ENCODE peak calls at places on chromosomes 5 and 9, in nine cellular contexts. J is H1, E is A549, G is spleen, T is upper lobe of left lung, K is suprapubic skin, P is stomach, V is prostate gland, Y is Peyer's patch. C is an unnamed sample.
A peak's percentile ranks its signal among the peaks of the same experiment; 100 is the strongest.

GRCh38 chr5:120405291-120405864 is 58.7 kb upstream of the PRR16 start:
- DNase-seq in J (no peak), E (no peak), G (no peak), T (no peak), K (no peak), P (no peak), V (no peak), Y (no peak), C (no peak)

GRCh38 chr5:180910182-180910581 is 11.2 kb downstream of the BTNL8 start:
- DNase-seq in J (no peak), E (no peak), G (no peak), T (no peak), K (no peak), P (no peak), V (no peak), Y (no peak), C (no peak)

GRCh38 chr9:119365291-119366027 is 3.8 kb downstream of the BRINP1 start:
- DNase-seq in J (peak; percentile 79), E (peak; percentile 13), G (no peak), T (no peak), K (no peak), P (no peak), V (peak; percentile 11), Y (no peak), C (peak; percentile 40)

GRCh38 chr5:141560141-141560540 is 58.7 kb downstream of the DIAPH1 start:
- DNase-seq in J (no peak), E (no peak), G (no peak), T (no peak), K (no peak), P (no peak), V (peak; percentile 67), Y (no peak), C (no peak)

GRCh38 chr5:73454379-73455036 is 5.9 kb upstream of the FOXD1 start:
- DNase-seq in J (peak; percentile 86), E (no peak), G (no peak), T (no peak), K (no peak), P (peak; percentile 49), V (no peak), Y (no peak), C (peak; percentile 53)

GRCh38 chr9:135718616-135719015 is 16.6 kb downstream of the KCNT1 start:
- DNase-seq in J (no peak), E (peak; percentile 35), G (peak; percentile 88), T (peak; percentile 59), K (no peak), P (no peak), V (no peak), Y (no peak), C (no peak)

GRCh38 chr5:132225165-132226032 is 2.3 kb downstream of the P4HA2 start:
- DNase-seq in J (no peak), E (no peak), G (peak; percentile 72), T (peak; percentile 12), K (peak; percentile 87), P (peak; percentile 60), V (peak; percentile 47), Y (peak; percentile 16), C (peak; percentile 72)

GRCh38 chr9:136965771-136966484 is 11.4 kb upstream of the PTGDS start:
- DNase-seq in J (no peak), E (no peak), G (no peak), T (no peak), K (no peak), P (no peak), V (no peak), Y (no peak), C (no peak)

GRCh38 chr9:137478613-137479314 is 19.6 kb upstream of the NSMF start:
- DNase-seq in J (no peak), E (no peak), G (peak; percentile 81), T (peak; percentile 82), K (no peak), P (no peak), V (no peak), Y (no peak), C (no peak)

GRCh38 chr5:149177911-149178565 is 36.7 kb downstream of the ABLIM3 start:
- DNase-seq in J (no peak), E (no peak), G (no peak), T (no peak), K (no peak), P (no peak), V (no peak), Y (no peak), C (no peak)

GRCh38 chr9:35748858-35749514 is at the start of the genes GBA2 and RGP1:
- DNase-seq in J (peak; percentile 88), E (peak; percentile 62), G (peak; percentile 96), T (peak; percentile 96), K (peak; percentile 90), P (peak; percentile 89), V (peak; percentile 76), Y (peak; percentile 76), C (peak; percentile 82)

GRCh38 chr9:89363311-89363670 is 45.0 kb downstream of the SECISBP2 start:
- DNase-seq in J (no peak), E (no peak), G (no peak), T (no peak), K (peak; percentile 78), P (no peak), V (no peak), Y (peak; percentile 8), C (no peak)

GRCh38 chr9:89361816-89362646 is 43.7 kb downstream of the SECISBP2 start:
- DNase-seq in J (no peak), E (no peak), G (no peak), T (no peak), K (peak; percentile 71), P (no peak), V (no peak), Y (peak; percentile 14), C (no peak)

GRCh38 chr9:89361031-89361430 is 42.7 kb downstream of the SECISBP2 start:
- DNase-seq in J (no peak), E (no peak), G (no peak), T (no peak), K (peak; percentile 66), P (no peak), V (no peak), Y (no peak), C (no peak)

GRCh38 chr9:89363921-89364663 is 45.8 kb downstream of the SECISBP2 start:
- DNase-seq in J (no peak), E (no peak), G (no peak), T (no peak), K (peak; percentile 69), P (peak; percentile 20), V (no peak), Y (no peak), C (no peak)

GRCh38 chr9:89362647-89363310 is 44.5 kb downstream of the SECISBP2 start:
- DNase-seq in J (no peak), E (no peak), G (no peak), T (no peak), K (peak; percentile 50), P (no peak), V (no peak), Y (peak; percentile 12), C (no peak)
- TF ChIP-seq POLR2A in J (no peak), E (no peak), G (no peak), T (no peak), K (no peak), P (no peak), V (no peak), Y (no peak), C (no peak)

GRCh38 chr9:84031534-84031933 is 50.9 kb downstream of the RMI1 start:
- DNase-seq in J (no peak), E (no peak), G (no peak), T (no peak), K (no peak), P (no peak), V (no peak), Y (no peak), C (no peak)
- TF ChIP-seq POLR2A in J (no peak), E (no peak), G (no peak), T (no peak), K (no peak), P (no peak), V (no peak), Y (no peak), C (no peak)

DNA sequence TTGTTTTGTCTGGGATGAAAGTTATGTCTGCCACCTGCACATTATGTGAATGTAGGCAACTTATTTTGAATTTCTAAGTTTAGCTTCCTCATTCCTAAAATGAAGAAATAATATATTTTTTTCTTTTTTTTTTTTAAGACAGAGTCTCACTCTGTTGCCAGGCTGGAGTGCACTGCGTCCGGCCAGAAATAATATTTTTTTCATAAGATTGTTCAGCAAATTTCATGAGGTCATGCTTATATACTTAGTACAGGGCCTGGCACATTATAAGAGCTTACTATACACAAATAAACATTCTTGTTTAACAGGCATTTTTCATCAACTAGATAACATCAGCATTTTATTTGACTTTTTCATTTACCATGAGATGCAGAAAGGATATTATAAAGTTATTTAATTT is 368.5 kb downstream of the GABRG2 start:
- DNase-seq in J (no peak), E (no peak), G (no peak), T (no peak), K (no peak), P (no peak), V (no peak), Y (no peak), C (no peak)
- TF ChIP-seq POLR2A in J (no peak), E (no peak), G (no peak), T (no peak), K (no peak), P (no peak), V (no peak), Y (no peak), C (no peak)

GRCh38 chr5:1319436-1320343 is 24.8 kb upstream of the TERT start:
- DNase-seq in J (no peak), E (no peak), G (peak; percentile 71), T (peak; percentile 68), K (peak; percentile 56), P (peak; percentile 63), V (no peak), Y (no peak), C (no peak)
- TF ChIP-seq POLR2A in J (no peak), E (no peak), G (no peak), T (no peak), K (no peak), P (no peak), V (no peak), Y (no peak), C (no peak)

C was measured in erythroblast.